ENCODE peak calls at places on chromosome 13, in six cellular contexts. One of them, this sample, is unnamed. For H3K4me1, the result is how much of the 10 kb centered on the place peaks cover.

GRCh38 chr13:33205804-33206221 is 79.7 kb downstream of the STARD13 start:
- DNase-seq in fibroblast of lung: peak
- DNase-seq in mesenchymal stem cell: peak
- DNase-seq in GM12878: no peak
- DNase-seq in HCT116: no peak
- DNase-seq in IMR-90: peak
- DNase-seq in this sample: no peak

GRCh38 chr13:73331556-73331955 is 272.8 kb downstream of the KLF5 start:
- DNase-seq in fibroblast of lung: no peak
- DNase-seq in mesenchymal stem cell: no peak
- DNase-seq in GM12878: no peak
- DNase-seq in HCT116: no peak
- DNase-seq in IMR-90: no peak
- DNase-seq in this sample: no peak

GRCh38 chr13:25037057-25037813 is 58.7 kb upstream of the PABPC3 start:
- DNase-seq in fibroblast of lung: peak
- DNase-seq in mesenchymal stem cell: peak
- DNase-seq in GM12878: no peak
- DNase-seq in HCT116: peak
- DNase-seq in IMR-90: peak
- DNase-seq in this sample: peak

GRCh38 chr13:44969858-44970484 is 19.3 kb downstream of the NUFIP1 start:
- DNase-seq in fibroblast of lung: peak
- DNase-seq in mesenchymal stem cell: peak
- DNase-seq in GM12878: no peak
- DNase-seq in HCT116: peak
- DNase-seq in IMR-90: peak
- DNase-seq in this sample: no peak

GRCh38 chr13:73832203-73832602 is 302.0 kb downstream of the KLF12 start:
- DNase-seq in fibroblast of lung: no peak
- DNase-seq in mesenchymal stem cell: peak
- DNase-seq in GM12878: no peak
- DNase-seq in HCT116: no peak
- DNase-seq in IMR-90: no peak
- DNase-seq in this sample: no peak

GRCh38 chr13:114059946-114060860 is 72.2 kb downstream of the RASA3 start:
- DNase-seq in fibroblast of lung: no peak
- DNase-seq in mesenchymal stem cell: no peak
- DNase-seq in GM12878: no peak
- DNase-seq in HCT116: no peak
- DNase-seq in IMR-90: no peak
- DNase-seq in this sample: no peak

GRCh38 chr13:76764429-76764828 is 121.8 kb downstream of the KCTD12 start:
- DNase-seq in fibroblast of lung: peak
- DNase-seq in mesenchymal stem cell: no peak
- DNase-seq in GM12878: no peak
- DNase-seq in HCT116: no peak
- DNase-seq in IMR-90: peak
- DNase-seq in this sample: no peak

GRCh38 chr13:74173822-74174221 is 39.6 kb upstream of the KLF12 start:
- DNase-seq in fibroblast of lung: no peak
- DNase-seq in mesenchymal stem cell: no peak
- DNase-seq in GM12878: no peak
- DNase-seq in HCT116: no peak
- DNase-seq in IMR-90: no peak
- DNase-seq in this sample: peak

GRCh38 chr13:40240293-40240692 is 426.1 kb downstream of the FOXO1 start:
- DNase-seq in fibroblast of lung: no peak
- DNase-seq in mesenchymal stem cell: no peak
- DNase-seq in GM12878: no peak
- DNase-seq in HCT116: no peak
- DNase-seq in IMR-90: no peak
- DNase-seq in this sample: no peak

GRCh38 chr13:110364081-110364480 is 57.0 kb downstream of the COL4A2 start:
- DNase-seq in fibroblast of lung: no peak
- DNase-seq in mesenchymal stem cell: no peak
- DNase-seq in GM12878: no peak
- DNase-seq in HCT116: no peak
- DNase-seq in IMR-90: no peak
- DNase-seq in this sample: no peak

GRCh38 chr13:80070024-80070703 is 270.8 kb downstream of the SPRY2 start:
- DNase-seq in fibroblast of lung: no peak
- DNase-seq in mesenchymal stem cell: no peak
- DNase-seq in GM12878: no peak
- DNase-seq in HCT116: no peak
- DNase-seq in IMR-90: no peak
- DNase-seq in this sample: no peak

GRCh38 chr13:77720988-77721387 is 23.5 kb downstream of the SLAIN1 start:
- DNase-seq in fibroblast of lung: no peak
- DNase-seq in mesenchymal stem cell: no peak
- DNase-seq in GM12878: no peak
- DNase-seq in HCT116: no peak
- DNase-seq in IMR-90: no peak
- DNase-seq in this sample: no peak

GRCh38 chr13:80340643-80341097 is 256 bp downstream of the SPRY2 start:
- DNase-seq in fibroblast of lung: peak
- DNase-seq in mesenchymal stem cell: peak
- DNase-seq in GM12878: no peak
- DNase-seq in HCT116: no peak
- DNase-seq in IMR-90: peak
- DNase-seq in this sample: no peak

GRCh38 chr13:113586661-113587479 is 2.3 kb downstream of the TFDP1 start:
- DNase-seq in fibroblast of lung: no peak
- DNase-seq in mesenchymal stem cell: no peak
- DNase-seq in GM12878: no peak
- DNase-seq in HCT116: no peak
- DNase-seq in IMR-90: no peak
- DNase-seq in this sample: peak

GRCh38 chr13:96075953-96076543 is 13.9 kb upstream of the HS6ST3 start:
- DNase-seq in fibroblast of lung: peak
- DNase-seq in mesenchymal stem cell: peak
- DNase-seq in GM12878: no peak
- DNase-seq in HCT116: no peak
- DNase-seq in IMR-90: peak
- DNase-seq in this sample: peak

GRCh38 chr13:96068729-96069128 is 15.5 kb upstream of the UGGT2 start:
- DNase-seq in fibroblast of lung: no peak
- DNase-seq in mesenchymal stem cell: no peak
- DNase-seq in GM12878: no peak
- DNase-seq in HCT116: no peak
- DNase-seq in IMR-90: no peak
- DNase-seq in this sample: no peak

DNA sequence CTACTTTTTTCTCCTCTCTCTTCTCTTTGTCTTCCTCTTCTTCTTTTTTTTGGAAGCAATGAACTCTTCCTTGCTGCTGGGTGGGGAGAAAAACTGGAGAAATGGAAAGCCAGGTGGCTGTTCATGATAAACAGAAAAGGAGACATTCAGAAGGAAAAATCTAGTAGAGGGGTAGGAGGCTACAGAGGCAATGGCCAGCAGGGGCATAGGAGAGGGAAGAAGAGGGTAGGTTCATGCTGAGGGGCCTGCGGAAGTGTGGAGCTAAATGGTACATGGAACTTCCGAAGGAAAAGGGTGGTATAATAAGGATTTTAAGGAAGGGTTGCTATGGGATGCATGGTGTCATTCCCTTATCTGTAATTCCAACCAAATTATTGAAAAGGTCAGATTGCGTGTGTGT is 17.5 kb upstream of the HS6ST3 start:
- DNase-seq in fibroblast of lung: no peak
- DNase-seq in mesenchymal stem cell: no peak
- DNase-seq in GM12878: no peak
- DNase-seq in HCT116: no peak
- DNase-seq in IMR-90: no peak
- DNase-seq in this sample: peak
- H2AFZ ChIP-seq in fibroblast of lung: no peak
- H2AFZ ChIP-seq in mesenchymal stem cell: no peak
- H2AFZ ChIP-seq in GM12878: no peak
- H2AFZ ChIP-seq in HCT116: no peak
- H2AFZ ChIP-seq in IMR-90: no peak
- H2AFZ ChIP-seq in this sample: no peak

GRCh38 chr13:112209731-112210130 is 142.8 kb downstream of the SOX1 start:
- DNase-seq in fibroblast of lung: no peak
- DNase-seq in mesenchymal stem cell: no peak
- DNase-seq in GM12878: no peak
- DNase-seq in HCT116: no peak
- DNase-seq in IMR-90: no peak
- DNase-seq in this sample: no peak

GRCh38 chr13:112210401-112210800 is 143.5 kb downstream of the SOX1 start:
- DNase-seq in fibroblast of lung: no peak
- DNase-seq in mesenchymal stem cell: no peak
- DNase-seq in GM12878: no peak
- DNase-seq in HCT116: no peak
- DNase-seq in IMR-90: no peak
- DNase-seq in this sample: no peak

GRCh38 chr13:112207124-112207523 is 140.2 kb downstream of the SOX1 start:
- DNase-seq in fibroblast of lung: no peak
- DNase-seq in mesenchymal stem cell: no peak
- DNase-seq in GM12878: no peak
- DNase-seq in HCT116: no peak
- DNase-seq in IMR-90: no peak
- DNase-seq in this sample: no peak

GRCh38 chr13:112209266-112209665 is 142.3 kb downstream of the SOX1 start:
- DNase-seq in fibroblast of lung: no peak
- DNase-seq in mesenchymal stem cell: no peak
- DNase-seq in GM12878: no peak
- DNase-seq in HCT116: no peak
- DNase-seq in IMR-90: no peak
- DNase-seq in this sample: no peak

DNA sequence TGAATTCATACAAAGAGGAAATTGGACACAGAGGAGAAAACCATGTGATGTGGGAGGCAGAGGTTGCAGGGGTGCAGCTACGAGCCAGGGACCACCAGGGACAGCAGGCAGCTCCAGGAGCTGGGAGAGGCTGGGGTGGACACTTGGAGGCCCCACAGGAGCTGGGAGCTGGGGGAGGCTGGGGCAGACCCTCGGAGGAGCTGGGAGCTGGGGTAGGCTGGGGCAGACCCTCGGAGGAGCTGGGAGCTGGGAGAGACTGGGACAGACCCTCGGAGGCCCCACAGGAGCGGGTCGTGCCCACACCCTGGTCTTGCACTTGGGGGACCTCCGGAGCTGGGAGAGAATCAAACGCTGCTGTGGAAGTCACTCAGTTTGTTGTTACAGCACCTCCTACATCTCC is 141.7 kb downstream of the SOX1 start:
- DNase-seq in fibroblast of lung: no peak
- DNase-seq in mesenchymal stem cell: no peak
- DNase-seq in GM12878: no peak
- DNase-seq in HCT116: no peak
- DNase-seq in IMR-90: no peak
- DNase-seq in this sample: no peak
- H3K4me1 ChIP-seq in fibroblast of lung: under half
- H3K4me1 ChIP-seq in mesenchymal stem cell: under half
- H3K4me1 ChIP-seq in GM12878: under half
- H3K4me1 ChIP-seq in HCT116: under half
- H3K4me1 ChIP-seq in IMR-90: under half
- H3K4me1 ChIP-seq in this sample: under half

GRCh38 chr13:97369269-97369893 is 64.6 kb upstream of the RAP2A start:
- DNase-seq in fibroblast of lung: peak
- DNase-seq in mesenchymal stem cell: peak
- DNase-seq in GM12878: no peak
- DNase-seq in HCT116: no peak
- DNase-seq in IMR-90: no peak
- DNase-seq in this sample: no peak
- H3K27ac ChIP-seq in fibroblast of lung: peak
- H3K27ac ChIP-seq in mesenchymal stem cell: no peak
- H3K27ac ChIP-seq in GM12878: peak
- H3K27ac ChIP-seq in HCT116: no peak
- H3K27ac ChIP-seq in IMR-90: peak
- H3K27ac ChIP-seq in this sample: peak

DNA sequence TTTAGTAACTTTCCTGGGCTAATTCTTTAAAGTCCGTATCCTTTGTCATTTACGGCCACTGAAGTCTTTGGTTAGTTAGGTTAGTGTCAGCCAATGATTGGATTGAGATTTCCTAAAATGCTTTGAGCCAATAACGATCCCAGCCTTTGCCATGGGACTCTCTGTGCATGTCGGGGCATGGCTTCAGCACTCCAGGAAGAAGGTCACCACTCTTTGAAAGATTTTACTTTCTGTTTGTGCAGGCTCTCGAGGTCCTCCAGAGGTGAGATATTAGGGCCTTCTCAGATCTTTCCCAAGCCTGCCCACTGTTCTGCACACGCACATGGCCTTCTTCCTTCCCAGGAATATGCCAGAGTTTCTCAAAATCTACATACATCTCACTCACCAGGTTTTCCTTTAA is 153.7 kb upstream of the ARGLU1 start:
- DNase-seq in fibroblast of lung: no peak
- DNase-seq in mesenchymal stem cell: no peak
- DNase-seq in GM12878: no peak
- DNase-seq in HCT116: no peak
- DNase-seq in IMR-90: no peak
- DNase-seq in this sample: no peak
- H2AFZ ChIP-seq in fibroblast of lung: no peak
- H2AFZ ChIP-seq in mesenchymal stem cell: no peak
- H2AFZ ChIP-seq in GM12878: no peak
- H2AFZ ChIP-seq in HCT116: no peak
- H2AFZ ChIP-seq in IMR-90: no peak
- H2AFZ ChIP-seq in this sample: no peak

DNA sequence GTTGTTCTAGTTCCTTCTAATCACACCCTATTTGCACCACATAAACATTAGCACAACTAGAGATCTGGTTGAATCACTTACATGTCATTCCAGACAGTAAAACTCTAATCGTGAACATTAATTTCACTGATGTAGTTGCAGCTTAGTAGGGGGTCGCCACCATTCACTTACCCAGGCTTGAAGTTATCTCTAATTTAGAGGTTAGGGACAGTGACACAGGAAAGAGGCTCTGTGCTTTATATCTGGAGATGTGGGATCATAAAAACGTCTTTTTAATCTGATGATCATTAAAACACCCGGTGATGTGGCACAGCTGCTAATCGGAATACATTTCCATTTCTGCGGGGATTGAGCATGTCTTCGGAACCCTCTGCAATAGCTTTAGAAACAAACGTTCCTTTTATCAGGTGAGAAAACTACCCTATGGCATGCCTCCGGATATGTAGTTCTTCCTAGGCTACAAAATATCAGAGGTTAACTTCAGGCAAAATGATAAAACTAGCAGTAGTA is 523.0 kb downstream of the MYO16 start:
- DNase-seq in fibroblast of lung: no peak
- DNase-seq in mesenchymal stem cell: peak
- DNase-seq in GM12878: no peak
- DNase-seq in HCT116: no peak
- DNase-seq in IMR-90: no peak
- DNase-seq in this sample: no peak
- H3K4me1 ChIP-seq in fibroblast of lung: under half
- H3K4me1 ChIP-seq in mesenchymal stem cell: under half
- H3K4me1 ChIP-seq in GM12878: under half
- H3K4me1 ChIP-seq in HCT116: half or more
- H3K4me1 ChIP-seq in IMR-90: under half
- H3K4me1 ChIP-seq in this sample: under half

This sample was measured in osteoblast.